ENCODE peak calls at places on chromosomes 1 and 21, in seven cellular contexts. C, W, A, B, N, E and I are unnamed samples.

GRCh38 chr1:166601650-166602049 is 237.6 kb upstream of the POGK start:
- DNase-seq in C (no peak), B (no peak), E (no peak), N (no peak), A (no peak), W (no peak), I (no peak)

GRCh38 chr1:41805771-41806471 is 112.8 kb downstream of the HIVEP3 start:
- DNase-seq in E (peak; percentile 50), N (no peak), B (peak; percentile 27), C (no peak), W (no peak), A (no peak), I (no peak)

GRCh38 chr21:40615503-40616376 is 231.2 kb downstream of the DSCAM start:
- DNase-seq in E (no peak), N (no peak), C (no peak), W (no peak), A (no peak), B (no peak), I (no peak)

GRCh38 chr1:220378571-220379302 is 106.5 kb upstream of the RAB3GAP2 start:
- DNase-seq in B (no peak), W (no peak), A (no peak), C (no peak), N (no peak), E (no peak), I (no peak)

GRCh38 chr21:28883931-28884330 is 108.7 kb downstream of the LTN1 start:
- DNase-seq in E (no peak), N (no peak), C (no peak), W (no peak), A (no peak), B (no peak), I (no peak)

GRCh38 chr1:232127190-232127589 is 500.6 kb downstream of the DISC1 start:
- DNase-seq in N (no peak), B (no peak), C (peak; percentile 70), A (no peak), W (no peak), E (no peak), I (no peak)

GRCh38 chr1:85274969-85275453 is 1.4 kb downstream of the BCL10 start:
- DNase-seq in E (no peak), C (peak; percentile 78), W (peak; percentile 30), N (no peak), A (no peak), B (no peak), I (peak; percentile 69)

GRCh38 chr1:162753001-162753658 is 37.4 kb upstream of the HSD17B7 start:
- DNase-seq in A (no peak), W (no peak), E (no peak), C (no peak), N (no peak), B (no peak), I (no peak)

GRCh38 chr1:59266927-59267293 is 30.0 kb upstream of the FGGY start:
- DNase-seq in A (no peak), N (no peak), E (no peak), W (no peak), B (no peak), C (no peak), I (no peak)

GRCh38 chr1:174222166-174222949 is 63.0 kb downstream of the RABGAP1L start:
- DNase-seq in C (peak; percentile 78), N (no peak), W (no peak), E (no peak), B (no peak), A (no peak), I (no peak)

GRCh38 chr1:48823161-48823560 is 46.5 kb upstream of the BEND5 start:
- DNase-seq in W (no peak), A (no peak), B (no peak), E (no peak), N (no peak), C (no peak), I (no peak)